ENCODE peak calls at places on chromosome 14, in six cellular contexts. U is astrocyte of the cerebellum, Z is IMR-90, V is foreskin keratinocyte, A is RWPE2, E is body of pancreas. Y is an unnamed sample.

GRCh38 chr14:54216827-54217226 is 180.0 kb upstream of the CDKN3 start:
- DNase-seq in V (no peak), A (no peak), Z (no peak), U (no peak), E (no peak), Y (no peak)

GRCh38 chr14:20197459-20197858 is 6.8 kb downstream of the OR11G2 start:
- DNase-seq in E (no peak), V (no peak), Z (no peak), A (no peak), U (no peak), Y (no peak)

GRCh38 chr14:81480741-81481140 is 52.9 kb downstream of the SEL1L start:
- DNase-seq in U (no peak), E (no peak), A (no peak), V (no peak), Z (no peak), Y (no peak)

GRCh38 chr14:50085570-50086315 is 30.6 kb downstream of the VCPKMT start:
- DNase-seq in E (no peak), Z (peak; percentile 77), A (no peak), V (peak; percentile 59), U (no peak), Y (no peak)

GRCh38 chr14:38145142-38145541 is 62.6 kb upstream of the SSTR1 start:
- DNase-seq in U (no peak), E (no peak), A (no peak), Z (no peak), V (peak; percentile 50), Y (no peak)

GRCh38 chr14:67391266-67391665 is 20.7 kb downstream of the PLEK2 start:
- DNase-seq in Z (no peak), E (no peak), V (no peak), A (no peak), U (no peak), Y (no peak)

GRCh38 chr14:105167303-105168092 is 1.1 kb downstream of the JAG2 start:
- DNase-seq in V (no peak), E (no peak), Z (no peak), U (no peak), A (no peak), Y (peak; percentile 27)

GRCh38 chr14:84927096-84927910 is 602.6 kb upstream of the FLRT2 start:
- DNase-seq in E (no peak), Z (no peak), A (no peak), U (no peak), V (no peak), Y (no peak)

GRCh38 chr14:78202976-78203375 is 32.8 kb downstream of the NRXN3 start:
- DNase-seq in Z (no peak), V (peak; percentile 100), E (no peak), A (peak; percentile 95), U (no peak), Y (no peak)

GRCh38 chr14:22896351-22896750 is 13.3 kb downstream of the REM2 start:
- DNase-seq in Z (no peak), A (no peak), V (no peak), E (no peak), U (no peak), Y (no peak)

DNA sequence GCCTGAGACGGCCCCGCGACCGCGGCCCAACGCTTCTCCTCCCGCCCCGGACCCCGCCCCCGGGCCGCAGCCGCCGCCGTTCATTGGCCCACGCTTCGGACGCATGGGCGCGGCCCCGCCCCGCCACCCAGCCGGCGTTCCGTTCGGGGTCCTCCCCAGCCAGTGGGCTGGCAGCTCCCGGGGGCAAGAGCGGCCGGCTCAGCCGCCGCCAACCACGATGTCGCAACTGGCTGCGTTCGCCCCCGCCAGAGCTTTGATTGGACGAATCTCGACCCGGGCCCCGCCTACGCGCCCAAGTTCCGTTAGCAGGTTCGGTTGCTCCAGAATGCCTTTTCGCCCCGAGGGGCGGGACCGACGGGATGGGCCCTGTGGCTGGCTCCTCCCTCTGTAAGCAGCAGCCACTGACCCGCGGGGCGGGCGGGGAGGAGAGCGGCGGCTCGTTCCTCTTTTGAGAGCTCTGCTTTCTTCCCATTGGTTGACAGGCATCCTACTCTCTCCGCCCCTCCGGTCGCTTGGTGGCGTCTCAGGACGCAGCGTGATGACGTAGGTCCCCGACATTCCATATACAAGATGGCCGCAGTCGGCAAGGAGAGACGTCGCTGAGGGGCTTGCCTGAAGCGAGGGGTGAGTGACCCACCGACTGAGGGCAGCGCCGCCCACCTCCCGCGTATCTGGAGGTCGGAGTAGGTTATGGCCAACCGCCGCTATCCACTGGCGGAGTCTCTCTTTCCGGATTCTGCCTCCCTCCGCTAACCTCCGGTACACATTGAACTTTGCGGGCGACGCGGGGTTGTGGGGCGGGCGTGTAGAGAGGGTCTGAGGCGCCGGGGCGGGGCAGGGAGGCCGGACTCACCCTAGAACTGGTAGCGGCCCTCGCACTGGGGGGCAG is at the start of the genes CCNK and SETD3:
- DNase-seq in V (peak; percentile 99), E (peak; percentile 100), A (peak; percentile 100), U (peak; percentile 99), Z (peak; percentile 100), Y (peak; percentile 100)
- TF ChIP-seq CTCF in V (no peak), E (no peak), A (no peak), U (no peak), Z (no peak), Y (no peak)

DNA sequence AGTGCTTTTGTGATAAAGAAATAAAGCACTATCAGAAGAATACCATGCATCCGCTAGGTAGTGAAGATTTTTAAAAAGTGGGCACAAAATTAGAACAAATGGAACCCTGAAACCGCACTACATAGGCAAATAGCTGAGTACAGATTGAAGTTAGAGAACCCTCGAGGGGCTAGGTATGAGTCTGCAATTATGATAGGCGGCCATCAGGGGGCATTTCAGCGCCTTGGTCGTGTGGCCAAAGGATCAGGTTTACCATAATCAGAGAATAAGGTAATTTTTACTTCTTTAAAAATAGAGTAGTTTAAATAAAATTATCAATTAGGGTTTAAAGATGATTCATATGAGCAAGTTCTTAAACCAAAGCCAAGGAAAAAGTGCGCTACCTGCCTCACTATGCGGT is 129.8 kb downstream of the TMX1 start:
- DNase-seq in Z (no peak), V (no peak), E (peak; percentile 22), U (no peak), A (no peak), Y (peak; percentile 43)
- TF ChIP-seq CTCF in Z (no peak), V (peak; percentile 64), E (peak; percentile 50), U (no peak), A (peak; percentile 48), Y (peak; percentile 35)

GRCh38 chr14:95660550-95661515 is 25.4 kb upstream of the TCL1B start:
- DNase-seq in U (no peak), A (no peak), V (no peak), E (no peak), Z (no peak), Y (no peak)
- TF ChIP-seq CTCF in U (no peak), A (no peak), V (no peak), E (no peak), Z (no peak), Y (no peak)

GRCh38 chr14:65957631-65958205 is 528.5 kb upstream of the CCDC196 start:
- DNase-seq in E (no peak), V (no peak), U (no peak), Z (no peak), A (no peak), Y (no peak)

GRCh38 chr14:65962952-65963351 is 523.2 kb upstream of the CCDC196 start:
- DNase-seq in U (no peak), Z (no peak), A (no peak), E (no peak), V (no peak), Y (no peak)

GRCh38 chr14:65958664-65959562 is 527.3 kb upstream of the CCDC196 start:
- DNase-seq in V (no peak), A (no peak), U (no peak), E (no peak), Z (peak; percentile 18), Y (no peak)

GRCh38 chr14:65959563-65960024 is 526.6 kb upstream of the CCDC196 start:
- DNase-seq in A (no peak), Z (no peak), E (no peak), U (no peak), V (no peak), Y (no peak)

GRCh38 chr14:65961004-65961403 is 525.2 kb upstream of the CCDC196 start:
- DNase-seq in A (no peak), U (no peak), V (no peak), E (peak; percentile 39), Z (peak; percentile 7), Y (peak; percentile 58)
- TF ChIP-seq CTCF in A (peak; percentile 38), U (peak; percentile 59), V (peak; percentile 65), E (no peak), Z (peak; percentile 42), Y (peak; percentile 35)

GRCh38 chr14:56482306-56482705 is 97.3 kb upstream of the TMEM260 start:
- DNase-seq in Z (peak; percentile 9), E (no peak), V (no peak), U (no peak), A (no peak), Y (peak; percentile 37)
- TF ChIP-seq CTCF in Z (peak; percentile 22), E (no peak), V (peak; percentile 42), U (no peak), A (no peak), Y (peak; percentile 15)

DNA sequence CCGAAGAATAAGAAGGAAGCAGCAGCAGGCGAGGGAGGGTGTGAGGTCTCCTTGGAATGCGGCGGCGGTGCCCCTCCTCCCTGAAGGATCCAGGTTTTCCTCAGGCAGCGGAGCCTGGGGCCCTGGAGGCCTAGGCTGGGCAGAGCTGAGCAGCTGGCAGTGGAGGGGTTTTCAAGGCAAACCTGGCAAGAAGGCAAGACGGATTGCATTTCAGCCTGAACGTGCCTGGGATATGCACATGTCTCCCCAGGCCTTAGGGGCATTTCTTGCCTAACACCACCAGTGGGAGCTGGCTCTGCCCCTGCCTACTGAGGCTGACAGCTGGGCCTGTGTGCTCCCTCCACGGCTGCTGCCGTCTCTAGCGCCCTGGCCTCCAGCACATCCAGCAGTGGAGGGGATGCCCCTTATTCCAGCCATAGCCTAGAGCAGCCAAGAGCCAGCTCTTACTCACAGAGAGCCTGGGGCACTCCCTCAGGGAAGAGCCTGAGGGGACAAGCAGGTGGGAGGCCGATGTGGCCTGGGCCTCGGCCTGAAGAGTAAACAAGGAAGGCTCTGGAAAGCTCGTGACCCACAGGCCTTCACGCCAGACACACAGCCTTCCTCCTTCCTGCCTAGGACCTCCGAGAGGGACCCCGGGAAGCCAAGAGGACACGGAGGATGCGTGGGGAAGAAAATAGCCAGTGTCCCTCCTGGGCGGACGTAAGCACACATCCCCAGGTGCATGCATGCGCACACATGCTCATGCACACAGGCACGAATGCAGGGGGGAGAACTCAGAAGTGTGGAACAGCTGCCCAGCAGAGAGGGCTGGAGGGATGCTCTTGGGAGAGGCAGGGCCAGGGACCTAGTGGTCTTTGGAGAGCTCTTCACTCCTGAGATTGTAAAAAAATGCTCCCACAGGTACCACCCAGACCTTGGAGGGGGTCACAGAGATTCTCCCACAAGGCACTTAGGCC is 23.0 kb upstream of the EIF2B2 start:
- DNase-seq in V (no peak), Z (peak; percentile 36), U (no peak), A (peak; percentile 71), E (no peak), Y (no peak)
- TF ChIP-seq CTCF in V (peak; percentile 51), Z (no peak), U (peak; percentile 22), A (peak; percentile 22), E (no peak), Y (no peak)

Y was measured in Calu3.